ENCODE peak calls at places on chromosome 21, in eight cellular contexts. One of them, this sample, is unnamed.

GRCh38 chr21:40671721-40672120 is 175.2 kb downstream of the DSCAM start:
- DNase-seq in DND-41: no peak
- DNase-seq in SK-N-SH: no peak
- DNase-seq in neural progenitor cell: no peak
- DNase-seq in fibroblast of lung: no peak
- DNase-seq in GM23248: no peak
- DNase-seq in keratinocyte: no peak
- DNase-seq in HCT116: no peak
- DNase-seq in this sample: no peak

GRCh38 chr21:31335957-31336738 is 7.9 kb downstream of the TIAM1 start:
- DNase-seq in DND-41: no peak
- DNase-seq in SK-N-SH: no peak
- DNase-seq in neural progenitor cell: no peak
- DNase-seq in fibroblast of lung: peak; percentile 86
- DNase-seq in GM23248: peak; percentile 92
- DNase-seq in keratinocyte: peak; percentile 59
- DNase-seq in HCT116: no peak
- DNase-seq in this sample: no peak

GRCh38 chr21:37799193-37800121 is 116.8 kb downstream of the KCNJ6 start:
- DNase-seq in DND-41: no peak
- DNase-seq in SK-N-SH: no peak
- DNase-seq in neural progenitor cell: no peak
- DNase-seq in fibroblast of lung: no peak
- DNase-seq in GM23248: no peak
- DNase-seq in keratinocyte: no peak
- DNase-seq in HCT116: no peak
- DNase-seq in this sample: no peak

GRCh38 chr21:29078884-29079765 is 5.7 kb upstream of the CCT8 start:
- DNase-seq in DND-41: peak; percentile 57
- DNase-seq in SK-N-SH: no peak
- DNase-seq in neural progenitor cell: no peak
- DNase-seq in fibroblast of lung: no peak
- DNase-seq in GM23248: no peak
- DNase-seq in keratinocyte: no peak
- DNase-seq in HCT116: no peak
- DNase-seq in this sample: no peak

GRCh38 chr21:15730484-15731242 is 881 bp downstream of the USP25 start:
- DNase-seq in DND-41: peak; percentile 57
- DNase-seq in SK-N-SH: no peak
- DNase-seq in neural progenitor cell: no peak
- DNase-seq in fibroblast of lung: peak; percentile 16
- DNase-seq in GM23248: peak; percentile 12
- DNase-seq in keratinocyte: no peak
- DNase-seq in HCT116: no peak
- DNase-seq in this sample: no peak

GRCh38 chr21:17783816-17784598 is 35.1 kb downstream of the C21orf91 start:
- DNase-seq in DND-41: no peak
- DNase-seq in SK-N-SH: no peak
- DNase-seq in neural progenitor cell: no peak
- DNase-seq in fibroblast of lung: no peak
- DNase-seq in GM23248: no peak
- DNase-seq in keratinocyte: no peak
- DNase-seq in HCT116: no peak
- DNase-seq in this sample: no peak

GRCh38 chr21:16420086-16420724 is 690.4 kb downstream of the USP25 start:
- DNase-seq in DND-41: no peak
- DNase-seq in SK-N-SH: peak; percentile 7
- DNase-seq in neural progenitor cell: no peak
- DNase-seq in fibroblast of lung: peak; percentile 69
- DNase-seq in GM23248: peak; percentile 14
- DNase-seq in keratinocyte: no peak
- DNase-seq in HCT116: no peak
- DNase-seq in this sample: no peak

GRCh38 chr21:41566500-41567014 is 58.6 kb upstream of the TMPRSS2 start:
- DNase-seq in DND-41: no peak
- DNase-seq in SK-N-SH: no peak
- DNase-seq in neural progenitor cell: no peak
- DNase-seq in fibroblast of lung: no peak
- DNase-seq in GM23248: no peak
- DNase-seq in keratinocyte: no peak
- DNase-seq in HCT116: no peak
- DNase-seq in this sample: no peak

GRCh38 chr21:14482165-14482564 is 64.0 kb downstream of the SAMSN1 start:
- DNase-seq in DND-41: peak; percentile 35
- DNase-seq in SK-N-SH: no peak
- DNase-seq in neural progenitor cell: no peak
- DNase-seq in fibroblast of lung: no peak
- DNase-seq in GM23248: no peak
- DNase-seq in keratinocyte: no peak
- DNase-seq in HCT116: no peak
- DNase-seq in this sample: peak; percentile 20

GRCh38 chr21:29470397-29470796 is 171.7 kb downstream of the BACH1 start:
- DNase-seq in DND-41: no peak
- DNase-seq in SK-N-SH: no peak
- DNase-seq in neural progenitor cell: no peak
- DNase-seq in fibroblast of lung: no peak
- DNase-seq in GM23248: no peak
- DNase-seq in keratinocyte: no peak
- DNase-seq in HCT116: no peak
- DNase-seq in this sample: no peak

GRCh38 chr21:42309753-42310213 is 5.4 kb downstream of the TFF3 start:
- DNase-seq in DND-41: peak; percentile 84
- DNase-seq in SK-N-SH: peak; percentile 87
- DNase-seq in neural progenitor cell: peak; percentile 79
- DNase-seq in fibroblast of lung: peak; percentile 8
- DNase-seq in GM23248: peak; percentile 29
- DNase-seq in keratinocyte: no peak
- DNase-seq in HCT116: peak; percentile 6
- DNase-seq in this sample: no peak

GRCh38 chr21:17371470-17371869 is 141.4 kb upstream of the CXADR start:
- DNase-seq in DND-41: no peak
- DNase-seq in SK-N-SH: no peak
- DNase-seq in neural progenitor cell: no peak
- DNase-seq in fibroblast of lung: peak; percentile 55
- DNase-seq in GM23248: peak; percentile 85
- DNase-seq in keratinocyte: peak; percentile 11
- DNase-seq in HCT116: no peak
- DNase-seq in this sample: no peak

GRCh38 chr21:44047996-44048560 is 36.0 kb downstream of the TRAPPC10 start:
- DNase-seq in DND-41: no peak
- DNase-seq in SK-N-SH: no peak
- DNase-seq in neural progenitor cell: no peak
- DNase-seq in fibroblast of lung: no peak
- DNase-seq in GM23248: no peak
- DNase-seq in keratinocyte: no peak
- DNase-seq in HCT116: no peak
- DNase-seq in this sample: no peak
- H3K9ac ChIP-seq in DND-41: no peak overlapping the region
- H3K9ac ChIP-seq in SK-N-SH: no peak overlapping the region
- H3K9ac ChIP-seq in neural progenitor cell: no peak overlapping the region
- H3K9ac ChIP-seq in fibroblast of lung: no peak overlapping the region
- H3K9ac ChIP-seq in GM23248: no peak overlapping the region
- H3K9ac ChIP-seq in keratinocyte: no peak overlapping the region
- H3K9ac ChIP-seq in HCT116: no peak overlapping the region
- H3K9ac ChIP-seq in this sample: no peak overlapping the region

GRCh38 chr21:34821717-34822116 is 152.9 kb downstream of the CLIC6 start:
- DNase-seq in DND-41: no peak
- DNase-seq in SK-N-SH: peak; percentile 49
- DNase-seq in neural progenitor cell: no peak
- DNase-seq in fibroblast of lung: no peak
- DNase-seq in GM23248: no peak
- DNase-seq in keratinocyte: no peak
- DNase-seq in HCT116: no peak
- DNase-seq in this sample: no peak

GRCh38 chr21:34825101-34825500 is 156.3 kb downstream of the CLIC6 start:
- DNase-seq in DND-41: no peak
- DNase-seq in SK-N-SH: no peak
- DNase-seq in neural progenitor cell: no peak
- DNase-seq in fibroblast of lung: no peak
- DNase-seq in GM23248: no peak
- DNase-seq in keratinocyte: no peak
- DNase-seq in HCT116: no peak
- DNase-seq in this sample: no peak

GRCh38 chr21:34824314-34824713 is 155.5 kb downstream of the CLIC6 start:
- DNase-seq in DND-41: no peak
- DNase-seq in SK-N-SH: no peak
- DNase-seq in neural progenitor cell: no peak
- DNase-seq in fibroblast of lung: no peak
- DNase-seq in GM23248: no peak
- DNase-seq in keratinocyte: no peak
- DNase-seq in HCT116: no peak
- DNase-seq in this sample: no peak

GRCh38 chr21:34822209-34822608 is 153.4 kb downstream of the CLIC6 start:
- DNase-seq in DND-41: no peak
- DNase-seq in SK-N-SH: no peak
- DNase-seq in neural progenitor cell: no peak
- DNase-seq in fibroblast of lung: no peak
- DNase-seq in GM23248: no peak
- DNase-seq in keratinocyte: no peak
- DNase-seq in HCT116: no peak
- DNase-seq in this sample: no peak

DNA sequence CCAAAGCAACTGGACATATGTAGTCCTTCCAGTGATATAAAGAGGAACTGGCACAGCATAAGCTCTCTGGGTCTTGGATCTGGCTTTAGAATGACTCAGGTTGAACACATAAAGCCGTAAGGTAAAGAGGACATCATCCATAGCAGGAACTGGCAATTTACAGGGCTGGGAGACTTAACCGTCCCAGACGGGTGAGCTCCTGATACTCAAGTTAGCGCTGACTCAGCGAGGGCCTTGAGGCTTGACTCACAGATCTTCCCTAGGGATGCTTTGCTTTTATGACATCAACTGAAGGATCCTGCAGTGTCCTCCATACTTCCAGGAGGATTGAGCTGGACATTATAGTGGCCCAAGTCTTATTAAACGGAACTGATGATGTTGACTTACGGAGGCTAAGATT is 154.2 kb downstream of the CLIC6 start:
- DNase-seq in DND-41: no peak
- DNase-seq in SK-N-SH: no peak
- DNase-seq in neural progenitor cell: no peak
- DNase-seq in fibroblast of lung: no peak
- DNase-seq in GM23248: peak; percentile 93
- DNase-seq in keratinocyte: no peak
- DNase-seq in HCT116: no peak
- DNase-seq in this sample: no peak
- H3K27ac ChIP-seq in DND-41: no peak overlapping the region
- H3K27ac ChIP-seq in SK-N-SH: peak overlapping the region; percentile 90
- H3K27ac ChIP-seq in neural progenitor cell: no peak overlapping the region
- H3K27ac ChIP-seq in fibroblast of lung: no peak overlapping the region
- H3K27ac ChIP-seq in GM23248: peak overlapping the region; percentile 71
- H3K27ac ChIP-seq in keratinocyte: no peak overlapping the region
- H3K27ac ChIP-seq in HCT116: no peak overlapping the region
- H3K27ac ChIP-seq in this sample: no peak overlapping the region

DNA sequence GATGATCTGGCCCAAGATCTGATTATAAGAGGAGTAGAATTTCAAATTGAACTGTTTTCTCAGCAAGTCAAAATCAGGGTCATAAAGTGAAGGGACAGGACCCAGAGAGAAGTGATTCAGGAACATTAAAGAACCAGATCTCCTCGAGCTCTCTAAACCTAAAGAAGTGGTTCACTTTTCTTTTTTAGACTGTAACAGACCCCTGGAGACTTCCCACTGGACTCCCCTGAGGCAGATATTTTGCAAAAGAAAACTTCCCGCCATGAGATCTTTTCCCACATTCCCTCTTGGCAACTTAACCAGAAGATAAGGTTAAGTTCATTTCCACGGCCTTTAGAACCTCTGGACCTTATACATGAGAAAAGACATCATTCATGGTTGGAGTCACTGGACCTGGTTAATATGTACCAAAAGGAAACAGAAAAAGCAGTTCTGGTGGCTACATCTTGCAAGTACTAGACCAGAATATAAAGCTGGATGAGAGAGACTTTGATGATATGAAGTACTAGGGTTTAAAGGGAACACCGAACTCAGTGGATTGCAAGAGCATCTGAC is 1061.4 kb downstream of the MRPL39 start:
- DNase-seq in DND-41: no peak
- DNase-seq in SK-N-SH: no peak
- DNase-seq in neural progenitor cell: no peak
- DNase-seq in fibroblast of lung: no peak
- DNase-seq in GM23248: no peak
- DNase-seq in keratinocyte: no peak
- DNase-seq in HCT116: no peak
- DNase-seq in this sample: no peak
- H3K9ac ChIP-seq in DND-41: no peak overlapping the region
- H3K9ac ChIP-seq in SK-N-SH: no peak overlapping the region
- H3K9ac ChIP-seq in neural progenitor cell: no peak overlapping the region
- H3K9ac ChIP-seq in fibroblast of lung: no peak overlapping the region
- H3K9ac ChIP-seq in GM23248: no peak overlapping the region
- H3K9ac ChIP-seq in keratinocyte: no peak overlapping the region
- H3K9ac ChIP-seq in HCT116: no peak overlapping the region
- H3K9ac ChIP-seq in this sample: no peak overlapping the region

GRCh38 chr21:43938751-43939442 is 73.2 kb upstream of the TRAPPC10 start:
- DNase-seq in DND-41: peak; percentile 64
- DNase-seq in SK-N-SH: peak; percentile 90
- DNase-seq in neural progenitor cell: peak; percentile 93
- DNase-seq in fibroblast of lung: peak; percentile 67
- DNase-seq in GM23248: peak; percentile 87
- DNase-seq in keratinocyte: no peak
- DNase-seq in HCT116: peak; percentile 27
- DNase-seq in this sample: no peak
- H3K27ac ChIP-seq in DND-41: no peak overlapping the region
- H3K27ac ChIP-seq in SK-N-SH: no peak overlapping the region
- H3K27ac ChIP-seq in neural progenitor cell: no peak overlapping the region
- H3K27ac ChIP-seq in fibroblast of lung: peak overlapping the region; percentile 47
- H3K27ac ChIP-seq in GM23248: no peak overlapping the region
- H3K27ac ChIP-seq in keratinocyte: peak overlapping the region; percentile 31
- H3K27ac ChIP-seq in HCT116: no peak overlapping the region
- H3K27ac ChIP-seq in this sample: no peak overlapping the region

GRCh38 chr21:26572668-26573381 is at the start of gene CYYR1:
- DNase-seq in DND-41: no peak
- DNase-seq in SK-N-SH: peak; percentile 9
- DNase-seq in neural progenitor cell: peak; percentile 84
- DNase-seq in fibroblast of lung: peak; percentile 54
- DNase-seq in GM23248: peak; percentile 23
- DNase-seq in keratinocyte: no peak
- DNase-seq in HCT116: no peak
- DNase-seq in this sample: no peak

GRCh38 chr21:26570203-26570602 is 2.9 kb downstream of the CYYR1 start:
- DNase-seq in DND-41: no peak
- DNase-seq in SK-N-SH: no peak
- DNase-seq in neural progenitor cell: peak; percentile 6
- DNase-seq in fibroblast of lung: no peak
- DNase-seq in GM23248: no peak
- DNase-seq in keratinocyte: no peak
- DNase-seq in HCT116: no peak
- DNase-seq in this sample: no peak

DNA sequence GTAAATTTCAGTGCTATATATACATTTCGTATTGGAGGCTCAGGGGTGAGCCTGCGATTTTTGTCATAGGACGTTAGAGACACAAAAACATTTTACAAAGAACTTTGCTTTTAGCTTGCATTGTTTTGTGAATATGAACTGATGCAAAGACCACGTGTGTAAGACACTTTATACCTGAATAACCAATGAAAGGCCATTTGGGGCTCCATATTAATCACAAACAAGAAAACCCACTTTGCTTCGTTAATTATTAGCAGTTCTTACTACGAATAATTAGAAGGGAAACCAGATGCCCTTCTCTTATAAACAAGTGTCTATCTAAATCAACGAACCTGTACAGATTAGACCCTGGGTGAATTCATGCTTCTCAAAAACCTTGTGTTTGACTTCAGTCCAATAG is 1.1 kb downstream of the CYYR1 start:
- DNase-seq in DND-41: no peak
- DNase-seq in SK-N-SH: no peak
- DNase-seq in neural progenitor cell: no peak
- DNase-seq in fibroblast of lung: no peak
- DNase-seq in GM23248: no peak
- DNase-seq in keratinocyte: no peak
- DNase-seq in HCT116: no peak
- DNase-seq in this sample: no peak
- H3K9ac ChIP-seq in DND-41: no peak overlapping the region
- H3K9ac ChIP-seq in SK-N-SH: no peak overlapping the region
- H3K9ac ChIP-seq in neural progenitor cell: peak overlapping the region; percentile 61
- H3K9ac ChIP-seq in fibroblast of lung: no peak overlapping the region
- H3K9ac ChIP-seq in GM23248: no peak overlapping the region
- H3K9ac ChIP-seq in keratinocyte: peak overlapping the region; percentile 71
- H3K9ac ChIP-seq in HCT116: no peak overlapping the region
- H3K9ac ChIP-seq in this sample: peak overlapping the region; percentile 92